ENCODE peak calls at places on chromosomes 16 and 17, in eight cellular contexts. X is mucosa of descending colon, V is HFF-Myc, Q is GM23338, H is PC-9, G is upper lobe of right lung, Z is heart left ventricle, U is ovary. T is an unnamed sample.
A peak's percentile ranks its signal among the peaks of the same experiment; 100 is the strongest.

GRCh38 chr17:6361733-6362132 is 73.2 kb downstream of the AIPL1 start:
- DNase-seq in Q (peak; percentile 70), G (no peak), Z (no peak), X (no peak), H (no peak), U (no peak), V (no peak), T (no peak)

GRCh38 chr17:73973881-73974409 is 229.5 kb upstream of the RPL38 start:
- DNase-seq in Q (no peak), V (no peak), Z (peak; percentile 45), H (no peak), G (peak; percentile 33), X (no peak), U (peak; percentile 29), T (no peak)

GRCh38 chr17:58822148-58823050 is 66.7 kb downstream of the PPM1E start:
- DNase-seq in Q (no peak), H (no peak), G (no peak), X (no peak), U (no peak), V (no peak), Z (no peak), T (no peak)

GRCh38 chr16:1645914-1646525 is 32.1 kb upstream of the JPT2 start:
- DNase-seq in Q (no peak), X (no peak), U (no peak), V (no peak), H (peak; percentile 46), Z (no peak), G (no peak), T (no peak)

GRCh38 chr17:55086635-55087058 is 118.1 kb downstream of the STXBP4 start:
- DNase-seq in Z (no peak), H (peak; percentile 41), Q (no peak), G (no peak), V (peak; percentile 74), X (no peak), U (no peak), T (no peak)

GRCh38 chr16:89374393-89374948 is 115.9 kb downstream of the ANKRD11 start:
- DNase-seq in X (no peak), Z (no peak), H (no peak), V (no peak), G (no peak), U (no peak), Q (peak; percentile 79), T (no peak)

GRCh38 chr17:74987909-74988711 is 678 bp downstream of the CDR2L start:
- DNase-seq in X (peak; percentile 80), V (no peak), U (peak; percentile 86), Q (peak; percentile 85), Z (peak; percentile 93), H (no peak), G (peak; percentile 87), T (peak; percentile 76)

GRCh38 chr16:189604-190186 is 9.4 kb downstream of the HBQ1 start:
- DNase-seq in X (no peak), H (no peak), Q (no peak), G (no peak), U (no peak), Z (no peak), V (no peak), T (no peak)

GRCh38 chr17:39744075-39744835 is 6.5 kb downstream of the GRB7 start:
- DNase-seq in X (peak; percentile 17), H (no peak), Z (no peak), G (peak; percentile 51), U (no peak), Q (no peak), V (no peak), T (no peak)

GRCh38 chr16:85329999-85330693 is 217.9 kb upstream of the CIBAR2 start:
- DNase-seq in X (no peak), V (no peak), H (no peak), U (no peak), G (no peak), Q (no peak), Z (no peak), T (no peak)

GRCh38 chr16:85330694-85331188 is 218.5 kb upstream of the CIBAR2 start:
- DNase-seq in H (peak; percentile 53), Q (peak; percentile 96), X (no peak), Z (no peak), V (peak; percentile 78), G (no peak), U (no peak), T (no peak)

GRCh38 chr16:85328665-85329058 is 216.4 kb upstream of the CIBAR2 start:
- DNase-seq in Q (peak; percentile 86), G (no peak), Z (no peak), H (no peak), U (peak; percentile 29), V (no peak), X (no peak), T (no peak)

GRCh38 chr16:85327731-85328664 is 215.7 kb upstream of the CIBAR2 start:
- DNase-seq in G (peak; percentile 60), V (no peak), Q (peak; percentile 99), H (no peak), U (peak; percentile 36), X (no peak), Z (peak; percentile 61), T (peak; percentile 74)

DNA sequence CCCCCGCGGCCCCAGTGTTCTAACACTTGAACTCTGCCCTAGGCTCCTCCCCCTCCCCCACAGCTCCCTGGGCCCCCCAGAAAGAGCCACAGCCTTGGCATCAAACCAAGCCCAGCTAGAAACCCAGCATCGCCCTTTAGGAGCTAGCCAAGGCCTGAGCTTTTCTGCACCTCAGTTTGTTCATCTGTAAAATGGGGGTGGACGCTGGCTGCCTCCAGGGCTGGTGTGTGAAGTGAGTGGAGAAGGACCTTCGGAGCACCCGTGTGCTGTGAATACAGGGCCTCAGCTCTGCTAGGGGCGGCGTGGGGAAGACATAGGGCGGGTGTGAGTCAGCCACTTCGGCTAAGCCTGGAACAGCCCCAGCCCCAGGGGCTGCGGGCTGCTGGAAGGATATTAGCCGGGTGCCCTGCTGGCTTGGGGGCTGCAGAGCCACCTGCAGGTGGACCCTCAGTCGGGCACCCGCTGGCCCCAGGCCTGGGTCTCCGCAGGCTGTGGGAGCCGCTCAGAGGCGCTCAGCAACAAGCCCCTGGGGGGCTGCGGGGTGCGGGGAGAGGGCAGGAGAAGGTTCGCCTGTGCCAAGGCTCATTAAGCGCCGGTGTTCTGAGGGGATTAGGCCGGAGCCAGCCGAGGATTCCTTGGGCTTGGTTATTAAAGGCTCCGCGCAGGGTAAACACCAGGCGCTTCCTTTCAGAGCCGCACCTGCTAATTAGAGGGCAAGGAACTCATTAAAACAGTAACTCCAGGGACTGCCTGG is 217.0 kb upstream of the CIBAR2 start:
- DNase-seq in Z (no peak), H (no peak), G (no peak), Q (peak; percentile 80), U (peak; percentile 25), V (no peak), X (peak; percentile 66), T (no peak)
- TF ChIP-seq CTCF in Z (no peak), H (no peak), G (no peak), Q (peak; percentile 21), U (no peak), V (no peak), X (no peak), T (no peak)

DNA sequence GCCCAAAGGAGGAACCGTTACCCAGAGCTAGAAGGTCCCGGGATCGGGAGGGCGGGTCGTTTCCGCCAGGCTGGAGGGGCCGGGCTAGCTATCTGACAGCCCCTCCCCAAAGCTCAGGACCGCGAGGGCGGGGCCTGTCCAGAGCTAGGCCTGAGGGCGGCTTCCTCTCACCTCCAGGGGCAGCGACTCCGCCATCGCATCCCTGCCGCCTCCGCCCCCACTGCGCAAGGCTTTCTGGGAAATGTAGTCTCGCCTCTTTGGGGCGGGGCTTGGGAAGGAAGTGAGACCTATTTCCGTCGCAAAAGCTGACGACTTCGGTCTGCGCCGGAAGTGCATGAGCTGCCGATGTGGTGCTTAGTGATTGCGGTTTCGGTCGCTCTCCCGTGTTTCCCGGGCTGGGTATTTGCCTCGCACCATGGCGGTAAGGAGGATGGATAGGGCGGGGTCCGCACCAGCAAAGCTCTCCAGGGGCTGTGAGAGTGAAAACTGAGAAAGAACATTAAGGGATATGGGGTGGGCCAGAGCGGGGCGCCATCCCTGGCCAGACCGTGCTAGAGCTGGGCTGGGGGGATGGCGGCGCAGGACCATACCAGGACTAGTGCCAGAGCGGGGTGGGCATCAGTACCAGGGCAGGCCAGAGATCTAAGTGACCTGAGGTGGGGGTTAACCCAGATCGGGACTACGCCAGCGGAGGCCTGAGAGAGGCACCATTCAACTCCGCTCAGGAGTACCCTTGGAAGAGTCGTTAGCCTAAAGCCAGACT is at the start of gene TMEM208:
- DNase-seq in G (peak; percentile 97), V (peak; percentile 95), U (peak; percentile 98), H (peak; percentile 93), X (peak; percentile 98), Q (peak; percentile 100), Z (peak; percentile 98), T (peak; percentile 95)
- TF ChIP-seq CTCF in G (peak; percentile 19), V (no peak), U (no peak), H (no peak), X (no peak), Q (peak; percentile 15), Z (peak; percentile 39), T (no peak)

DNA sequence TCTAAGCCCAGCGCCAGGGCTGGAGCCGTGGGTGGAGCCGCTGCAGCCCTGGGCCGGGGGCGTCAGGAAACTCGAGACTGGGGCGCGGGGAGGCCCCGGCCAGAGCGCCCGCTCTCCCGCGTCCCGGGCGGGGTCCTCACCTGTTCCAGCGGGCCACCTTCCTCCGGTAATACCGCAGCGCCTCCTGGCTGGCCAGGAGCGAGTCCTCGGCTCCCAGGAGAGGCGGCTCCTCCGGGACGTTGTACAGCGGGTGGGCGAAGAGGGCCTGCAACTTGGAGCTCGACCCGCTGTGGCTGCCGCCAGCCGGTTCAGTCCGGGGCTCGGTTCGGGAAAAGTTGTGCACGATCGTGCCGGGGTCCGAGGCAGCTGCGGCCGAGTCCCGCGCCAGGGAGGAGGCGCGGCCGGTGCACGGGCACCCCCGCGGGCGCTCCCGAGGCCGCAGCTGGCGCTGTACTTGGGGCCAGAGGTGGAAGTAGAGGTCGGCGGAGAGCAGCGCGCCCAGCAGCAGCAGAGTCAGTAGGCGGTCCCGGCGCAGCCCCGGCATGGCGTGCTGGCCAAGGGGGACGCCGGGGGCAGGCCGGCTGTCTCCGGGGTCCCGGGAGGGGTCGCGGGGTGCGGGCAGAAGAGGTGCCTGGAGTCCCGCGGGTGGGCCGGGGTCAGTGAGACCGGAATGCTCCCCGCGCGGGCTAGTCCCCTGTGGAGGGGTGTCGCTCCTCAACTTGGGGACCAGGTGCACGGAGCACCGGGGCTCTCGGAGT is 865 bp downstream of the FAM20A start:
- DNase-seq in H (no peak), Z (peak; percentile 49), Q (peak; percentile 84), U (peak; percentile 69), G (peak; percentile 89), V (no peak), X (peak; percentile 36), T (peak; percentile 55)
- TF ChIP-seq CTCF in H (no peak), Z (peak; percentile 53), Q (peak; percentile 73), U (peak; percentile 43), G (peak; percentile 37), V (peak; percentile 30), X (no peak), T (no peak)

DNA sequence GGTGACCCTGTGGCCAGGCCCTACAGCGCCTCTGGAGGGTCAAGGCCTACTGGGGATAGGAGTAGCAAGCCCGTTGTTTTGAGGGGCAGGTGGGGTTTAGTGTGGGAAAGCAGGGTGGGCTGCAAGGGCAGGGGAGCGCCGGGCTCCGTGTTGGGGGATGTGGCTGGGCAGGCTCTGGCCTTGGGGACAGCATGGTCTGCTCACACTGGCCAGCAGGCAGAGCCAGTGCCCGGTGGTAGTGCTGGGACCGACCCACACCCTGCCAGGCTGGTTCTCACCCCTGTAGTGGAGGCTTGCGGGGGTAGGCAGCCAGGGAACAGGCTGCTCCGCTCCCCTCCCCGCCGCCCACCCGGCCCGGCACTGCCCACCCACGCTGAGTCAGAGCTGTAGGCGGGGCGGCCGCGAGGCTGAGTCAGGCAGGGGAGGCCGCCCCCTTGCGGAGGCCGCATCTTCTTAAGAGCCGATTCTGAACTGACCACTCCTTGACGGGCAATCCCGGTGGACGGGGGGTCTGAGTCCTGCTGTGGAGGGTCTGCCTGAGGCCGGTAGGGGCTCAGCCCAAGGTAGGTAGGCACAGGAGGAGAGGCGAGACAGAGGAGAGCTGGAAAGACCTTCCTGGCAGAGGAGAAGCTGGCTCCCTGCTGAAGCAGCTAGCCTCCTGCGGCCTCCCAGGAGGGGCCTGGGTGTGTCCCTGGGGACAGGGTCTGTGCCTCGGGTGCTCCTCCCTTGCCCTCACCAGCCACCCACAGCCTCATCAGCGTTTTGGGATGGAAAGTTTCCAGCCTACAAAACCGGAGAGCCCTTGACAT is 62.4 kb downstream of the BAIAP2 start:
- DNase-seq in Z (peak; percentile 75), V (no peak), Q (peak; percentile 72), U (peak; percentile 90), X (peak; percentile 77), H (peak; percentile 52), G (peak; percentile 91), T (peak; percentile 86)
- TF ChIP-seq CTCF in Z (peak; percentile 79), V (peak; percentile 78), Q (peak; percentile 68), U (peak; percentile 85), X (no peak), H (peak; percentile 74), G (peak; percentile 62), T (peak; percentile 68)

T was measured in mesothelial cell of epicardium.